ENCODE peak calls at places on chromosome 22, in ten cellular contexts. X is nephron progenitor cell; Z is activated CD4-positive, alpha-beta T cell treated with anti-CD3 and anti-CD28 coated beads, Interleukin-2, amount 50 U/mL, for 48 hours; W is coronary artery; B is IMR-90; N is NCI-H345; T is bronchial epithelial cell; S is cardiac muscle cell; K is NCI-H1105; Y is omental fat pad. R is an unnamed sample.

GRCh38 chr22:35434061-35434750 is 34.3 kb downstream of the MCM5 start:
- DNase-seq in N (no peak), S (no peak), W (no peak), X (no peak), K (no peak), Z (no peak), B (no peak), T (no peak), Y (no peak), R (no peak)

GRCh38 chr22:37222440-37222971 is 10.2 kb upstream of the SSTR3 start:
- DNase-seq in N (no peak), T (no peak), Z (peak; percentile 56), K (no peak), W (no peak), B (no peak), Y (no peak), X (no peak), S (no peak), R (no peak)

GRCh38 chr22:29338398-29338797 is 22.9 kb upstream of the RASL10A start:
- DNase-seq in W (no peak), Y (no peak), T (no peak), B (no peak), K (no peak), Z (no peak), S (no peak), X (no peak), N (no peak), R (no peak)

GRCh38 chr22:22378446-22379415 is 129.8 kb downstream of the ZNF280B start:
- DNase-seq in S (no peak), X (no peak), Y (no peak), B (no peak), T (no peak), N (no peak), W (no peak), K (no peak), Z (no peak), R (no peak)

GRCh38 chr22:17780116-17780740 is 6.0 kb upstream of the BID start:
- DNase-seq in S (no peak), W (no peak), Y (no peak), N (no peak), Z (no peak), B (no peak), K (no peak), X (no peak), T (no peak), R (no peak)

GRCh38 chr22:44603774-44604173 is 98.2 kb upstream of the PRR5 start:
- DNase-seq in S (peak; percentile 41), B (no peak), X (no peak), W (no peak), T (no peak), N (no peak), Z (no peak), Y (no peak), K (no peak), R (no peak)

GRCh38 chr22:40417881-40418280 is 47.5 kb downstream of the SGSM3 start:
- DNase-seq in S (no peak), B (no peak), Y (no peak), X (no peak), W (no peak), K (no peak), Z (no peak), T (no peak), N (no peak), R (no peak)

GRCh38 chr22:31160328-31160978 is 471 bp downstream of the RNF185 start:
- DNase-seq in Y (no peak), K (no peak), Z (no peak), X (peak; percentile 20), B (peak; percentile 31), S (peak; percentile 43), W (no peak), T (no peak), N (no peak), R (no peak)

GRCh38 chr22:22446527-22446926 is 62.0 kb downstream of the ZNF280B start:
- DNase-seq in K (peak; percentile 8), Z (no peak), Y (no peak), B (no peak), T (no peak), W (no peak), N (no peak), X (no peak), S (peak; percentile 20), R (no peak)

GRCh38 chr22:41772645-41773044 is 27.8 kb upstream of the CCDC134 start:
- DNase-seq in S (no peak), N (no peak), Z (no peak), Y (no peak), K (no peak), W (no peak), T (peak; percentile 82), X (no peak), B (peak; percentile 9), R (no peak)

GRCh38 chr22:49948116-49948515 is 12.5 kb upstream of the PIM3 start:
- DNase-seq in B (no peak), K (no peak), T (no peak), W (no peak), S (no peak), Y (no peak), Z (no peak), N (no peak), X (no peak), R (no peak)

GRCh38 chr22:48354082-48354481 is 1473.6 kb downstream of the BRD1 start:
- DNase-seq in X (no peak), S (no peak), B (no peak), N (no peak), W (no peak), Y (no peak), Z (no peak), K (no peak), T (no peak), R (no peak)

GRCh38 chr22:29626497-29627195 is 23.2 kb downstream of the NF2 start:
- DNase-seq in Y (no peak), T (peak; percentile 83), W (no peak), K (no peak), N (no peak), B (peak; percentile 91), Z (no peak), X (no peak), S (peak; percentile 86), R (no peak)

GRCh38 chr22:49372530-49373288 is 455.0 kb downstream of the BRD1 start:
- DNase-seq in T (no peak), N (no peak), W (peak; percentile 62), X (peak; percentile 26), K (no peak), Z (no peak), Y (no peak), S (no peak), B (no peak), R (peak; percentile 63)

GRCh38 chr22:49307870-49308269 is 519.8 kb downstream of the BRD1 start:
- DNase-seq in S (no peak), Y (no peak), B (no peak), X (no peak), W (peak; percentile 38), K (no peak), Z (no peak), N (no peak), T (no peak), R (peak; percentile 42)

GRCh38 chr22:30674482-30674881 is 6.8 kb upstream of the DUSP18 start:
- DNase-seq in K (no peak), Y (no peak), T (no peak), Z (no peak), W (no peak), X (no peak), N (no peak), S (no peak), B (no peak), R (no peak)

GRCh38 chr22:49087163-49087562 is 740.5 kb downstream of the BRD1 start:
- DNase-seq in T (no peak), Z (no peak), S (no peak), X (no peak), Y (no peak), N (peak; percentile 16), W (no peak), B (no peak), K (no peak), R (no peak)

GRCh38 chr22:28899199-28899853 is 16.0 kb downstream of the ZNRF3 start:
- DNase-seq in N (no peak), K (no peak), B (peak; percentile 20), Z (peak; percentile 28), S (no peak), W (no peak), X (no peak), T (peak; percentile 82), Y (no peak), R (no peak)

GRCh38 chr22:47575291-47575690 is 812.8 kb downstream of the TBC1D22A start:
- DNase-seq in W (no peak), X (no peak), Y (no peak), K (no peak), S (no peak), B (no peak), Z (no peak), T (no peak), N (no peak), R (peak; percentile 32)

GRCh38 chr22:43848366-43849171 is 13.7 kb downstream of the SULT4A1 start:
- DNase-seq in B (peak; percentile 52), T (peak; percentile 8), Z (no peak), K (peak; percentile 36), N (peak; percentile 75), W (peak; percentile 57), X (no peak), S (peak; percentile 38), Y (no peak), R (no peak)

GRCh38 chr22:39267966-39268365 is 23.2 kb upstream of the PDGFB start:
- DNase-seq in B (no peak), K (no peak), Y (no peak), W (no peak), S (no peak), X (no peak), T (no peak), N (no peak), Z (no peak), R (no peak)

GRCh38 chr22:29148036-29148435 is 57.7 kb upstream of the EMID1 start:
- DNase-seq in B (no peak), W (peak; percentile 47), S (no peak), T (no peak), Z (no peak), Y (no peak), K (no peak), N (no peak), X (no peak), R (no peak)

GRCh38 chr22:32815943-32816342 is 14.4 kb downstream of the TIMP3 start:
- DNase-seq in N (no peak), W (no peak), Z (no peak), S (no peak), X (no peak), B (no peak), K (no peak), T (no peak), Y (no peak), R (no peak)

GRCh38 chr22:24543679-24544243 is 11.2 kb downstream of the GUCD1 start:
- DNase-seq in K (no peak), Z (no peak), S (no peak), B (no peak), T (no peak), N (no peak), X (no peak), Y (no peak), W (no peak), R (no peak)

GRCh38 chr22:37777122-37777687 is 30.5 kb upstream of the GCAT start:
- DNase-seq in X (peak; percentile 23), Z (no peak), N (peak; percentile 22), S (peak; percentile 59), K (no peak), T (peak; percentile 97), B (peak; percentile 94), Y (no peak), W (no peak), R (no peak)

GRCh38 chr22:48719978-48720661 is 1107.6 kb downstream of the BRD1 start:
- DNase-seq in N (no peak), W (no peak), X (peak; percentile 25), K (no peak), Y (no peak), Z (no peak), B (no peak), T (no peak), S (no peak), R (no peak)

GRCh38 chr22:50059881-50060262 is 1.8 kb upstream of the TTLL8 start:
- DNase-seq in S (no peak), B (no peak), T (no peak), Y (no peak), K (no peak), N (no peak), Z (no peak), X (no peak), W (peak; percentile 68), R (no peak)

GRCh38 chr22:33971561-33971961 is 51.3 kb upstream of the LARGE1 start:
- DNase-seq in W (no peak), N (peak; percentile 6), T (peak; percentile 1), S (peak; percentile 17), Z (no peak), K (no peak), Y (no peak), X (no peak), B (no peak), R (no peak)

R was measured in type B pancreatic cell.